ENCODE peak calls at places on chromosome 21, in nine cellular contexts. One of them, this sample, is unnamed.

GRCh38 chr21:31416465-31416864 is 72.4 kb upstream of the TIAM1 start:
- DNase-seq in activated B cell treated with CpG ODN at 0.5 μM for 24 hours: no peak
- DNase-seq in IMR-90: no peak
- DNase-seq in fibroblast of lung: peak; percentile 26
- DNase-seq in GM06990: no peak
- DNase-seq in neural progenitor cell: no peak
- DNase-seq in sigmoid colon: no peak
- DNase-seq in MM.1S: no peak
- DNase-seq in spleen: no peak
- DNase-seq in this sample: no peak

GRCh38 chr21:36708512-36709029 is 9.7 kb downstream of the SIM2 start:
- DNase-seq in activated B cell treated with CpG ODN at 0.5 μM for 24 hours: no peak
- DNase-seq in IMR-90: no peak
- DNase-seq in fibroblast of lung: no peak
- DNase-seq in GM06990: no peak
- DNase-seq in neural progenitor cell: peak; percentile 41
- DNase-seq in sigmoid colon: no peak
- DNase-seq in MM.1S: no peak
- DNase-seq in spleen: peak; percentile 51
- DNase-seq in this sample: no peak

GRCh38 chr21:42155045-42155855 is 63.7 kb upstream of the ABCG1 start:
- DNase-seq in activated B cell treated with CpG ODN at 0.5 μM for 24 hours: no peak
- DNase-seq in IMR-90: no peak
- DNase-seq in fibroblast of lung: no peak
- DNase-seq in GM06990: no peak
- DNase-seq in neural progenitor cell: no peak
- DNase-seq in sigmoid colon: no peak
- DNase-seq in MM.1S: no peak
- DNase-seq in spleen: peak; percentile 43
- DNase-seq in this sample: no peak

GRCh38 chr21:41715649-41716321 is 51.1 kb downstream of the RIPK4 start:
- DNase-seq in activated B cell treated with CpG ODN at 0.5 μM for 24 hours: no peak
- DNase-seq in IMR-90: no peak
- DNase-seq in fibroblast of lung: no peak
- DNase-seq in GM06990: no peak
- DNase-seq in neural progenitor cell: no peak
- DNase-seq in sigmoid colon: no peak
- DNase-seq in MM.1S: no peak
- DNase-seq in spleen: no peak
- DNase-seq in this sample: peak; percentile 51

GRCh38 chr21:38839683-38840286 is 34.1 kb downstream of the ETS2 start:
- DNase-seq in activated B cell treated with CpG ODN at 0.5 μM for 24 hours: no peak
- DNase-seq in IMR-90: peak; percentile 94
- DNase-seq in fibroblast of lung: peak; percentile 97
- DNase-seq in GM06990: no peak
- DNase-seq in neural progenitor cell: no peak
- DNase-seq in sigmoid colon: no peak
- DNase-seq in MM.1S: no peak
- DNase-seq in spleen: no peak
- DNase-seq in this sample: no peak

GRCh38 chr21:38834725-38835124 is 29.0 kb downstream of the ETS2 start:
- DNase-seq in activated B cell treated with CpG ODN at 0.5 μM for 24 hours: no peak
- DNase-seq in IMR-90: no peak
- DNase-seq in fibroblast of lung: no peak
- DNase-seq in GM06990: no peak
- DNase-seq in neural progenitor cell: no peak
- DNase-seq in sigmoid colon: no peak
- DNase-seq in MM.1S: no peak
- DNase-seq in spleen: no peak
- DNase-seq in this sample: no peak

GRCh38 chr21:23968722-23969647 is 1638.3 kb downstream of the MRPL39 start:
- DNase-seq in activated B cell treated with CpG ODN at 0.5 μM for 24 hours: peak; percentile 51
- DNase-seq in IMR-90: peak; percentile 26
- DNase-seq in fibroblast of lung: peak; percentile 29
- DNase-seq in GM06990: peak; percentile 6
- DNase-seq in neural progenitor cell: peak; percentile 35
- DNase-seq in sigmoid colon: no peak
- DNase-seq in MM.1S: peak; percentile 96
- DNase-seq in spleen: peak; percentile 88
- DNase-seq in this sample: no peak

GRCh38 chr21:28615276-28615675 is 377.4 kb downstream of the LTN1 start:
- DNase-seq in activated B cell treated with CpG ODN at 0.5 μM for 24 hours: no peak
- DNase-seq in IMR-90: peak; percentile 84
- DNase-seq in fibroblast of lung: peak; percentile 25
- DNase-seq in GM06990: no peak
- DNase-seq in neural progenitor cell: peak; percentile 5
- DNase-seq in sigmoid colon: no peak
- DNase-seq in MM.1S: no peak
- DNase-seq in spleen: no peak
- DNase-seq in this sample: no peak

GRCh38 chr21:38273745-38274544 is 17.2 kb downstream of the KCNJ15 start:
- DNase-seq in activated B cell treated with CpG ODN at 0.5 μM for 24 hours: no peak
- DNase-seq in IMR-90: peak; percentile 74
- DNase-seq in fibroblast of lung: peak; percentile 72
- DNase-seq in GM06990: no peak
- DNase-seq in neural progenitor cell: no peak
- DNase-seq in sigmoid colon: no peak
- DNase-seq in MM.1S: no peak
- DNase-seq in spleen: no peak
- DNase-seq in this sample: no peak

GRCh38 chr21:39681845-39682244 is 63.1 kb upstream of the IGSF5 start:
- DNase-seq in activated B cell treated with CpG ODN at 0.5 μM for 24 hours: no peak
- DNase-seq in IMR-90: peak; percentile 13
- DNase-seq in fibroblast of lung: peak; percentile 43
- DNase-seq in GM06990: no peak
- DNase-seq in neural progenitor cell: no peak
- DNase-seq in sigmoid colon: no peak
- DNase-seq in MM.1S: no peak
- DNase-seq in spleen: no peak
- DNase-seq in this sample: no peak

GRCh38 chr21:10272216-10272615 is 249.2 kb upstream of the TPTE start:
- DNase-seq in activated B cell treated with CpG ODN at 0.5 μM for 24 hours: no peak
- DNase-seq in IMR-90: no peak
- DNase-seq in fibroblast of lung: peak; percentile 12
- DNase-seq in GM06990: no peak
- DNase-seq in neural progenitor cell: no peak
- DNase-seq in sigmoid colon: no peak
- DNase-seq in MM.1S: no peak
- DNase-seq in spleen: no peak
- DNase-seq in this sample: no peak

GRCh38 chr21:15247613-15248012 is 182.8 kb upstream of the NRIP1 start:
- DNase-seq in activated B cell treated with CpG ODN at 0.5 μM for 24 hours: no peak
- DNase-seq in IMR-90: peak; percentile 8
- DNase-seq in fibroblast of lung: no peak
- DNase-seq in GM06990: no peak
- DNase-seq in neural progenitor cell: no peak
- DNase-seq in sigmoid colon: no peak
- DNase-seq in MM.1S: no peak
- DNase-seq in spleen: no peak
- DNase-seq in this sample: no peak

GRCh38 chr21:15242906-15243305 is 178.1 kb upstream of the NRIP1 start:
- DNase-seq in activated B cell treated with CpG ODN at 0.5 μM for 24 hours: no peak
- DNase-seq in IMR-90: no peak
- DNase-seq in fibroblast of lung: no peak
- DNase-seq in GM06990: no peak
- DNase-seq in neural progenitor cell: no peak
- DNase-seq in sigmoid colon: no peak
- DNase-seq in MM.1S: no peak
- DNase-seq in spleen: no peak
- DNase-seq in this sample: no peak

GRCh38 chr21:15243356-15243755 is 178.6 kb upstream of the NRIP1 start:
- DNase-seq in activated B cell treated with CpG ODN at 0.5 μM for 24 hours: no peak
- DNase-seq in IMR-90: no peak
- DNase-seq in fibroblast of lung: no peak
- DNase-seq in GM06990: no peak
- DNase-seq in neural progenitor cell: no peak
- DNase-seq in sigmoid colon: no peak
- DNase-seq in MM.1S: no peak
- DNase-seq in spleen: no peak
- DNase-seq in this sample: no peak

GRCh38 chr21:15240846-15241245 is 176.0 kb upstream of the NRIP1 start:
- DNase-seq in activated B cell treated with CpG ODN at 0.5 μM for 24 hours: no peak
- DNase-seq in IMR-90: no peak
- DNase-seq in fibroblast of lung: peak; percentile 47
- DNase-seq in GM06990: no peak
- DNase-seq in neural progenitor cell: no peak
- DNase-seq in sigmoid colon: no peak
- DNase-seq in MM.1S: no peak
- DNase-seq in spleen: no peak
- DNase-seq in this sample: no peak

DNA sequence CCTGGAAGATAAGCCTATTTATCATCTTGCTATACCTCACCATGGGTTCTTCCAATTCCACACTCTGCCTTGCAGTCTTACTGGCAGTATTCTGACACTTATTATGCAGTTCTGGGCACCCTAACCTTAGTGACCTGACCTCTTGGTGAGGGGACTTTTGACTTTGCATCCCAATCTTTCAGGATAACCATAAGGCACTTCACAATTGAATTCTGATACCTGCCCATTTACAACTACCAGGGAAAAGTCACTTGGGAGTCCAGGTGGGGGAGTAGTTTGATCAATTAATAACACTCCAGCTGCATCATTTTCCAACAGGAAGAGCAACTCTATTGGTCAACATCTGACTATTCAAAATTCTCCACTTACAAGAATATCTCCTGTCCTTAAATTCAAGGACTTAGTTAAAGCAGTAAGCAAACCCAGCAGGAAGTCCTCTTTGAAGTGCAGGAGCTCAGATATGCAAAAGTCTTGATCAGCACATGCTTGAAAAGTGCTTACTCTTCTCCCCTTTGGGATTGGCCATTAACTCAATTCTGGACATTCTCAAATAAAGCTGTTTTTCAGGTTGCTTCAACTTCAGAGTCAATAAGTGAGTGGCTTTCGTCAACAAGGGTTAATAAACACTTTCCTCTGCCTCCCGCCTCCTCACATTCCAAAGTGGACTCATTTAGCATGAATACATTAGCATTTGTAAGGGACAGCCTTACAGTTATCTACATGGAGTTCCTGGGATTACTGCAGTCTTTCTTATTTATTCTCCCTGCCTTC is 177.4 kb upstream of the NRIP1 start:
- DNase-seq in activated B cell treated with CpG ODN at 0.5 μM for 24 hours: no peak
- DNase-seq in IMR-90: no peak
- DNase-seq in fibroblast of lung: no peak
- DNase-seq in GM06990: no peak
- DNase-seq in neural progenitor cell: peak; percentile 18
- DNase-seq in sigmoid colon: no peak
- DNase-seq in MM.1S: no peak
- DNase-seq in spleen: no peak
- DNase-seq in this sample: no peak
- TF ChIP-seq CTCF in activated B cell treated with CpG ODN at 0.5 μM for 24 hours: no peak
- TF ChIP-seq CTCF in IMR-90: no peak
- TF ChIP-seq CTCF in fibroblast of lung: no peak
- TF ChIP-seq CTCF in GM06990: no peak
- TF ChIP-seq CTCF in neural progenitor cell: no peak
- TF ChIP-seq CTCF in sigmoid colon: no peak
- TF ChIP-seq CTCF in MM.1S: no peak
- TF ChIP-seq CTCF in spleen: no peak
- TF ChIP-seq CTCF in this sample: no peak

DNA sequence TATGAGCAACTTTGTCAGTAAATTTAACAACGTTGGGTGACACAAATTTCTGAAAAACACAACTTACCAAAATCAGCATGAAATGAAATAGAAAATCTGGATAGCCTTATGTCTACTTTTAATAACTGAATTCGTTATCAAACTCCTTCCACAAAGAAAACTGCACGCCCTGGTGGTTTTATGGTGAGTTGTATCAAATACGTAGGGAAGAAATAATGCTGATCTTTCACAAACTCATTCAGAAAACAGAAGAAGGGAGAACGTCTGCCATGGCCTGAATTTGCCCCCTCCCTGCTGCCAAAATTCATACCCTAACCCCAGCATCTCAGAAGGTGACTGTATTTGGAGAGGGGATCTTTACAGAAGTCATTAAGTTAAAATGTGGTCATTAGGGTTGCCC is 50.0 kb upstream of the COL18A1 start:
- DNase-seq in activated B cell treated with CpG ODN at 0.5 μM for 24 hours: no peak
- DNase-seq in IMR-90: no peak
- DNase-seq in fibroblast of lung: peak; percentile 62
- DNase-seq in GM06990: no peak
- DNase-seq in neural progenitor cell: no peak
- DNase-seq in sigmoid colon: no peak
- DNase-seq in MM.1S: no peak
- DNase-seq in spleen: no peak
- DNase-seq in this sample: no peak
- TF ChIP-seq CTCF in activated B cell treated with CpG ODN at 0.5 μM for 24 hours: no peak
- TF ChIP-seq CTCF in IMR-90: no peak
- TF ChIP-seq CTCF in fibroblast of lung: peak; percentile 10
- TF ChIP-seq CTCF in GM06990: no peak
- TF ChIP-seq CTCF in neural progenitor cell: no peak
- TF ChIP-seq CTCF in sigmoid colon: no peak
- TF ChIP-seq CTCF in MM.1S: no peak
- TF ChIP-seq CTCF in spleen: no peak
- TF ChIP-seq CTCF in this sample: no peak

DNA sequence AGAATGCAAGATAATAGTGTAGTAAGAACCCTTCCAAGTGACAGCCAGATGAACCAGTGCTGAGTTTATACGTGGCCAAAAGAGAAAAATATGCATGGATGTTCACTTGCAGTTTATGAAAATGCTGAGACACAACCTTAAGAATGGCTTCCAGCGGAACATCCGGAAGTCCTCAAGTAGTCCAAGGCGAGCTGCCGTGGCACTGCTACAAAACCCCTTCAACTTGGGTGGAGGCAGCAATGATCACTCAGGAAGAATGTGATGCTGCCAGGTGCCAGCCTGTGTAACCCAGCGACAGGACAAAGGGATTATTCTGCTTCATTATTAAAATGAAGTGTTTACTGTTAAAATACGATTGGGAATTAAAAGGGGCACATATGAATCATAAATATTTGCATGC is 179.6 kb downstream of the RUNX1 start:
- DNase-seq in activated B cell treated with CpG ODN at 0.5 μM for 24 hours: no peak
- DNase-seq in IMR-90: no peak
- DNase-seq in fibroblast of lung: no peak
- DNase-seq in GM06990: no peak
- DNase-seq in neural progenitor cell: no peak
- DNase-seq in sigmoid colon: no peak
- DNase-seq in MM.1S: no peak
- DNase-seq in spleen: no peak
- DNase-seq in this sample: no peak
- TF ChIP-seq CTCF in activated B cell treated with CpG ODN at 0.5 μM for 24 hours: no peak
- TF ChIP-seq CTCF in IMR-90: no peak
- TF ChIP-seq CTCF in fibroblast of lung: no peak
- TF ChIP-seq CTCF in GM06990: no peak
- TF ChIP-seq CTCF in neural progenitor cell: no peak
- TF ChIP-seq CTCF in sigmoid colon: no peak
- TF ChIP-seq CTCF in MM.1S: no peak
- TF ChIP-seq CTCF in spleen: no peak
- TF ChIP-seq CTCF in this sample: no peak

GRCh38 chr21:33461538-33462250 is 18.1 kb downstream of the TMEM50B start:
- DNase-seq in activated B cell treated with CpG ODN at 0.5 μM for 24 hours: no peak
- DNase-seq in IMR-90: no peak
- DNase-seq in fibroblast of lung: no peak
- DNase-seq in GM06990: no peak
- DNase-seq in neural progenitor cell: no peak
- DNase-seq in sigmoid colon: no peak
- DNase-seq in MM.1S: no peak
- DNase-seq in spleen: no peak
- DNase-seq in this sample: no peak

GRCh38 chr21:33455858-33456446 is 23.8 kb downstream of the TMEM50B start:
- DNase-seq in activated B cell treated with CpG ODN at 0.5 μM for 24 hours: no peak
- DNase-seq in IMR-90: no peak
- DNase-seq in fibroblast of lung: no peak
- DNase-seq in GM06990: no peak
- DNase-seq in neural progenitor cell: no peak
- DNase-seq in sigmoid colon: no peak
- DNase-seq in MM.1S: no peak
- DNase-seq in spleen: no peak
- DNase-seq in this sample: no peak

GRCh38 chr21:33458861-33459260 is 20.9 kb downstream of the TMEM50B start:
- DNase-seq in activated B cell treated with CpG ODN at 0.5 μM for 24 hours: no peak
- DNase-seq in IMR-90: peak; percentile 19
- DNase-seq in fibroblast of lung: no peak
- DNase-seq in GM06990: no peak
- DNase-seq in neural progenitor cell: no peak
- DNase-seq in sigmoid colon: no peak
- DNase-seq in MM.1S: no peak
- DNase-seq in spleen: no peak
- DNase-seq in this sample: no peak
- TF ChIP-seq CTCF in activated B cell treated with CpG ODN at 0.5 μM for 24 hours: no peak
- TF ChIP-seq CTCF in IMR-90: no peak
- TF ChIP-seq CTCF in fibroblast of lung: no peak
- TF ChIP-seq CTCF in GM06990: no peak
- TF ChIP-seq CTCF in neural progenitor cell: no peak
- TF ChIP-seq CTCF in sigmoid colon: no peak
- TF ChIP-seq CTCF in MM.1S: no peak
- TF ChIP-seq CTCF in spleen: no peak
- TF ChIP-seq CTCF in this sample: no peak